ENCODE peak calls at places on chromosomes 13 and 19, in four cellular contexts. F is fibroblast of lung, R is Panc1, B is tibial nerve. J is an unnamed sample.

GRCh38 chr13:21901772-21902708 is 231.2 kb downstream of the FGF9 start:
- DNase-seq in F (no peak), R (no peak), B (no peak), J (no peak)

GRCh38 chr19:5714819-5715218 is 5.1 kb downstream of the LONP1 start:
- DNase-seq in F (no peak), R (no peak), B (no peak), J (no peak)

GRCh38 chr19:54262066-54262465 is 5.0 kb upstream of the LILRB5 start:
- DNase-seq in F (no peak), R (no peak), B (no peak), J (no peak)

GRCh38 chr19:35249848-35250711 is 1.3 kb downstream of the LSR start:
- DNase-seq in F (no peak), R (no peak), B (no peak), J (no peak)

GRCh38 chr13:43339843-43340550 is 316.6 kb downstream of the DNAJC15 start:
- DNase-seq in F (no peak), R (no peak), B (no peak), J (no peak)

GRCh38 chr13:80361883-80362327 is 21.0 kb upstream of the SPRY2 start:
- DNase-seq in F (no peak), R (no peak), B (no peak), J (no peak)

GRCh38 chr13:78022164-78022877 is 103.7 kb upstream of the EDNRB start:
- DNase-seq in F (peak), R (no peak), B (no peak), J (no peak)

GRCh38 chr19:49058592-49058991 is 1.0 kb upstream of the CGB7 start:
- DNase-seq in F (peak), R (no peak), B (no peak), J (no peak)

GRCh38 chr13:90272356-90272755 is 1075.1 kb upstream of the MIR17HG start:
- DNase-seq in F (peak), R (no peak), B (no peak), J (no peak)

GRCh38 chr13:96299235-96299634 is 209.3 kb downstream of the HS6ST3 start:
- DNase-seq in F (no peak), R (no peak), B (no peak), J (no peak)

GRCh38 chr13:98056839-98057410 is 86.0 kb upstream of the FARP1 start:
- DNase-seq in F (no peak), R (no peak), B (no peak), J (no peak)

GRCh38 chr13:20130652-20131051 is 30.2 kb downstream of the GJA3 start:
- DNase-seq in F (no peak), R (no peak), B (no peak), J (no peak)

GRCh38 chr13:73462241-73462640 is 403.4 kb downstream of the KLF5 start:
- DNase-seq in F (peak), R (no peak), B (no peak), J (no peak)

GRCh38 chr19:34243876-34244578 is 10.3 kb upstream of the GARRE1 start:
- DNase-seq in F (no peak), R (no peak), B (no peak), J (no peak)

GRCh38 chr19:3276341-3276799 is 51.9 kb downstream of the CELF5 start:
- DNase-seq in F (no peak), R (no peak), B (no peak), J (no peak)

DNA sequence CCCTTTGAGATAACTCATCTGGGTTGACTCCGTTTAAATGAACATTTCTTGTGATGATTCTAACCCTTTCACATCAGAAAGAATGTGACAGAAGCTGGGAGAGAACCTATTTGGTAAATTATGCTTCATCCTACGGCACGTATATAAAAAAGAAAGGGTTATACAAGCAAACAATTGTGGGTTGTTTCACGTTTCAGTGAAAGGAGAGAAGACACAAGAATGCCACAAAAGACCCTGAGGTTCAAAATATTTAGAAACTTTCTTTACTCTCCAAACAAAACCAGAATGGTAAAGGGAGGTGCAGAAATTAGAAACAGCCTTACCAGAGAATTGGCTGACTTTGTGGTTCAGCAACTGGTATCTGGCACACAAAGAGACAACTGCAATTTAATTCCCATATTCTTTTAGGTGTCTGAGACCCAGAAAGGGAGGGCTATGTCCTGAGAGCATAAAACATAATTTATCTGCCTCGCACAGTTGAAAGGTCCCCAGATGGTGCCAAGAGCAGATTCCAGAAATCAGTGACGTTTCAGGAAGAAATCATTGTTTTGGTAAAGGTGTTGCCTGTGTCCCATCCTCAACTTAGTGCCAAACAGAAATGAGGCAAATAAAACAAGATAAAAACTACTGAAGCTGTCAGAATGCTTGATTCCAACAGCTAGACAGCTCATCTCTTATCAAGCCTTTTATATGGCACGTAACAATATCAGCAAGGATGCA is 361.4 kb downstream of the EFNB2 start:
- DNase-seq in F (no peak), R (no peak), B (no peak), J (no peak)
- TF ChIP-seq CTCF in F (no peak), R (no peak), B (no peak), J (no peak)

GRCh38 chr19:58408152-58409009 is at the start of gene ZNF584:
- DNase-seq in F (peak), R (peak), B (peak), J (peak)
- TF ChIP-seq CTCF in F (no peak), R (no peak), B (no peak), J (no peak)

GRCh38 chr13:24083722-24084421 is 76.6 kb upstream of the SPATA13 start:
- DNase-seq in F (no peak), R (no peak), B (no peak), J (no peak)

GRCh38 chr13:24083141-24083540 is 77.4 kb upstream of the SPATA13 start:
- DNase-seq in F (no peak), R (no peak), B (no peak), J (no peak)

GRCh38 chr13:24076636-24077035 is 83.9 kb upstream of the SPATA13 start:
- DNase-seq in F (no peak), R (no peak), B (no peak), J (no peak)

GRCh38 chr13:24081388-24081787 is 79.1 kb upstream of the SPATA13 start:
- DNase-seq in F (no peak), R (no peak), B (no peak), J (no peak)

GRCh38 chr13:24080134-24080533 is 80.4 kb upstream of the SPATA13 start:
- DNase-seq in F (no peak), R (no peak), B (no peak), J (no peak)
- TF ChIP-seq CTCF in F (no peak), R (no peak), B (no peak), J (no peak)

DNA sequence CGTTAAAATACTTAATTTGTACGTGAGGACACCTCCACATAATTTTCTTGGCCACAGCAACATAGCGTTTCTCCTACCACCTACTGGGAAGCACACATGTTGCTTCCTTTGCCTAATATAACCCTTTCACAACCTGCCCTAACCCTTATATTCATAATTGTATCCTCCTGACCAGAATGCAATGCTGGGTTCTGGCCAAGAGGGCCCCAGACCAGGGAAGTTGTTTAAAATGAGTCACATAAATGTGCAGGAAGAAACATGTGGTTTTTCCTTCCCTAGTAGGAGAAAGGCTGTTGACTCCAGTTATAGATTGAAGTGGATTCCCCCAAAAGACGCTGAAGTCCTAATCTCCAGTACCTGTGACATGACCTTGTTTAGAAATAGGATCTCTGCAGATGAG is 187.3 kb downstream of the NUFIP1 start:
- DNase-seq in F (peak), R (no peak), B (no peak), J (no peak)
- TF ChIP-seq CTCF in F (no peak), R (no peak), B (no peak), J (no peak)

DNA sequence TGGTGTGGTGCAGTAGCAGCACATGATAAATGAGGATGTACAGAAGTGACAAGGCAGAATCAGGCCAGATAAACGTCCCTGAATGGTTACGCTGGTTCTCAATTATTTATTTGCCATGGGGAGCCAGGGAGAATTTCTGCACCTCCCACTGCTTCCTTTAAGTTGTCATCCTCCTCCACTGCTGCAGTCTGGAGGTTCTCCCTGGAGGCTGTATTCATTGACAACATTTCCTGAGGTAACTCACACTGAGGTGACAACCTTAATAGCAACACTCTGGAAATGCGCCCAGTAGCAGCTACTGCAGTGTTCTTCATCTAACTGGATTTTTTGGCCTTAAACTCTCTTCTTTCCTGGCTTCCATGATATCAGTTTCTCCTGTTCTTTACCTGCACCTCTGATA is 308.9 kb upstream of the SLITRK1 start:
- DNase-seq in F (peak), R (no peak), B (no peak), J (no peak)
- TF ChIP-seq CTCF in F (no peak), R (no peak), B (no peak), J (no peak)